ENCODE peak calls at places on chromosomes 16 and 17, in six cellular contexts. S is Peyer's patch, P is tibial artery, C is sigmoid colon, Z is HAP-1, F is aorta. R is an unnamed sample.

GRCh38 chr16:85759136-85759535 is 8.2 kb upstream of the C16orf74 start:
- DNase-seq in P (no peak), F (no peak), S (peak; percentile 76), Z (no peak), C (no peak), R (no peak)

GRCh38 chr16:15790458-15790857 is 66.4 kb downstream of the MYH11 start:
- DNase-seq in Z (no peak), F (peak; percentile 57), C (no peak), S (no peak), P (no peak), R (no peak)

GRCh38 chr17:77499699-77500435 is 359.1 kb downstream of the SEC14L1 start:
- DNase-seq in P (peak; percentile 53), S (peak; percentile 44), Z (no peak), C (peak; percentile 56), F (peak; percentile 65), R (no peak)

GRCh38 chr16:9787717-9788116 is 394.5 kb downstream of the GRIN2A start:
- DNase-seq in F (no peak), C (no peak), S (no peak), Z (no peak), P (no peak), R (no peak)

GRCh38 chr16:46822270-46822669 is 8.7 kb downstream of the C16orf87 start:
- DNase-seq in S (no peak), Z (no peak), C (no peak), P (no peak), F (no peak), R (no peak)

GRCh38 chr16:87723224-87723619 is 42.6 kb downstream of the KLHDC4 start:
- DNase-seq in C (no peak), P (no peak), Z (no peak), F (no peak), S (peak; percentile 74), R (no peak)

GRCh38 chr17:53722407-53722806 is 100.3 kb upstream of the KIF2B start:
- DNase-seq in S (no peak), P (no peak), Z (no peak), F (no peak), C (no peak), R (no peak)

GRCh38 chr17:83195330-83196087 is 116.1 kb downstream of the METRNL start:
- DNase-seq in P (peak; percentile 97), C (peak; percentile 69), F (peak; percentile 93), S (peak; percentile 45), Z (no peak), R (no peak)

GRCh38 chr16:25151996-25152395 is 40.5 kb downstream of the LCMT1 start:
- DNase-seq in S (no peak), P (no peak), F (no peak), Z (no peak), C (no peak), R (no peak)

GRCh38 chr16:34078697-34079096 is 619.3 kb downstream of the TP53TG3F start:
- DNase-seq in Z (no peak), S (no peak), F (no peak), P (no peak), C (no peak), R (no peak)

GRCh38 chr16:20870122-20870521 is 30.0 kb downstream of the DCUN1D3 start:
- DNase-seq in S (no peak), P (no peak), C (no peak), F (no peak), Z (no peak), R (no peak)

GRCh38 chr17:3972281-3972731 is 8.1 kb upstream of the ATP2A3 start:
- DNase-seq in S (peak; percentile 69), F (peak; percentile 64), C (no peak), P (no peak), Z (no peak), R (no peak)

GRCh38 chr16:86921289-86921688 is 342.9 kb downstream of the FOXL1 start:
- DNase-seq in S (no peak), Z (no peak), C (peak; percentile 24), F (no peak), P (no peak), R (no peak)

GRCh38 chr17:7992924-7993323 is 9.5 kb upstream of the GUCY2D start:
- DNase-seq in C (peak; percentile 40), S (no peak), Z (no peak), F (no peak), P (peak; percentile 24), R (no peak)

GRCh38 chr17:4881761-4882555 is 17.4 kb upstream of the C17orf107 start:
- DNase-seq in C (no peak), F (no peak), S (peak; percentile 86), P (no peak), Z (peak; percentile 52), R (peak; percentile 56)

GRCh38 chr16:15647615-15648014 is 2.4 kb upstream of the NDE1 start:
- DNase-seq in C (no peak), Z (no peak), P (no peak), S (peak; percentile 14), F (no peak), R (no peak)

GRCh38 chr17:14211778-14212177 is 24.9 kb downstream of the CDRT15 start:
- DNase-seq in S (peak; percentile 59), F (no peak), C (no peak), P (no peak), Z (no peak), R (peak; percentile 52)

GRCh38 chr16:88874938-88875599 is 8.6 kb upstream of the PABPN1L start:
- DNase-seq in F (no peak), S (no peak), Z (no peak), C (no peak), P (no peak), R (no peak)

GRCh38 chr16:2828876-2829430 is 1.1 kb upstream of the ZG16B start:
- DNase-seq in Z (no peak), P (no peak), C (no peak), S (no peak), F (peak; percentile 64), R (no peak)

GRCh38 chr16:69772560-69773254 is 10.6 kb downstream of the WWP2 start:
- DNase-seq in F (no peak), C (no peak), S (no peak), Z (no peak), P (no peak), R (no peak)

GRCh38 chr17:60685437-60685836 is 7.8 kb downstream of the BCAS3 start:
- DNase-seq in F (no peak), Z (no peak), C (no peak), S (no peak), P (no peak), R (no peak)

GRCh38 chr17:69175812-69176517 is 34.3 kb upstream of the ABCA6 start:
- DNase-seq in Z (no peak), C (no peak), S (no peak), F (no peak), P (no peak), R (no peak)

GRCh38 chr16:85144026-85144915 is 32.0 kb upstream of the CIBAR2 start:
- DNase-seq in S (no peak), Z (no peak), C (no peak), P (no peak), F (no peak), R (no peak)

GRCh38 chr17:83079340-83079747 is at the start of gene METRNL:
- DNase-seq in F (peak; percentile 95), Z (peak; percentile 57), P (peak; percentile 89), S (peak; percentile 90), C (peak; percentile 92), R (peak; percentile 79)

GRCh38 chr17:78242024-78242742 is 10.8 kb downstream of the TMEM235 start:
- DNase-seq in F (no peak), S (peak; percentile 77), Z (no peak), P (no peak), C (no peak), R (no peak)

GRCh38 chr17:18248300-18248731 is 10.2 kb downstream of the FLII start:
- DNase-seq in S (peak; percentile 81), F (no peak), Z (peak; percentile 60), C (peak; percentile 81), P (peak; percentile 79), R (peak; percentile 47)

GRCh38 chr17:50348522-50349240 is 2.8 kb downstream of the XYLT2 start:
- DNase-seq in F (peak; percentile 68), Z (no peak), S (peak; percentile 35), P (no peak), C (peak; percentile 63), R (no peak)
- H3K4me3 ChIP-seq in F (no peak overlapping the region), Z (no peak overlapping the region), S (no peak overlapping the region), P (no peak overlapping the region), C (no peak overlapping the region), R (no peak overlapping the region)

DNA sequence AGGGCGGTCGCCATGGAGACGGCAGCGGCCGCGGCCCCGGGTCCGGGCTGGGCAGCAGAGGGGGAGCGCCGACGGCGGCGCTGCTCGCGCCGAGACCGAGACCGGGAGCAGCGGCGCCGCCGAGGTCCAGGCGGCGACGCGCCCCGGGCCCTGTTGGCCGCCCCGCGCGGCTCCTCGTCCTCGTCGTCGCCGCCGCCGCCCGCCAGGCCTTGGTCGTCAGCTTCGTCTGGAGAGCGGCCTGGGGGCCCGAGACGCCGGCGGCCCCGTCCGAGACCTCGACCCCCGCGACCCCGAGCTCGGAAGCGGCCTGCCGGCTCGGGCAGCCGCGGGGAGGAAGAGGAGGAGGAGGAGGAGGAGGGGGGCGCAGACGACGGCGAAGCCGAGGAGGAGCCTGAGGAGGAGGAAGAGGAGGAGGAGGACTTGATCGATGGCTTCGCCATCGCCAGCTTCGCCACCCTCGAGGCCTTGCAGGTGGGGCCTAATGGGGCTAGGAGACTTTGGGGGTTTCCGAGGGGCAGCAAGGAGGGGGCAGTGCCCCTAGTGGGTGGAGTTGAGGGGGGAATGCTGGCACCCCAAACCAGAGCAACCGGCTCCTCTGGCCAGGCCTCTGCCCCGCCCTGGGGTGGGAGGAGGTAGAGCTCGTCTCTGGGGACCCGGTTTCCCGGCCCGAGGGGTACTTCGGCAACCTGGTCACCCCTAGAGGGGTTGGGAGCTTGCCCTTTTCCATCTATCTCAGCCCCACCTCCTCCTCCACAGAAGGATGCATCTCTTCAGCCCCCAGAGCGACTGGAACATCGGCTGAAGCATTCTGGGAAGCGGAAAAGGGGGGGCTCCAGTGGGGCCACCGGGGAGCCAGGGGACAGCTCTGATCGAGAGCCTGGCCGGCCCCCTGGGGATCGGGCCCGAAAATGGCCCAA is 1.5 kb downstream of the FBRS start:
- DNase-seq in C (peak; percentile 78), P (no peak), Z (no peak), F (peak; percentile 80), S (peak; percentile 70), R (peak; percentile 26)
- H3K27me3 ChIP-seq in C (no peaks in the 10 kb centered on the region), P (no peaks in the 10 kb centered on the region), Z (no peaks in the 10 kb centered on the region), F (no peaks in the 10 kb centered on the region), S (no peaks in the 10 kb centered on the region), R (no peaks in the 10 kb centered on the region)

GRCh38 chr17:32873114-32873513 is 3.8 kb downstream of the MYO1D start:
- DNase-seq in S (no peak), F (no peak), P (no peak), Z (no peak), C (no peak), R (no peak)

GRCh38 chr17:32876414-32877163 is at the start of gene MYO1D:
- DNase-seq in S (peak; percentile 89), Z (no peak), C (peak; percentile 74), F (peak; percentile 88), P (peak; percentile 84), R (peak; percentile 82)

GRCh38 chr17:32875904-32876413 is 965 bp downstream of the MYO1D start:
- DNase-seq in S (no peak), P (no peak), Z (no peak), F (no peak), C (no peak), R (no peak)

GRCh38 chr17:32877164-32877764 is 340 bp upstream of the MYO1D start:
- DNase-seq in S (peak; percentile 97), C (peak; percentile 94), F (peak; percentile 97), Z (peak; percentile 78), P (peak; percentile 96), R (peak; percentile 95)

GRCh38 chr17:32875230-32875903 is 1.6 kb downstream of the MYO1D start:
- DNase-seq in Z (no peak), S (no peak), F (no peak), C (no peak), P (no peak), R (no peak)
- H3K9me3 ChIP-seq in Z (no peaks in the 10 kb centered on the region), S (no peaks in the 10 kb centered on the region), F (no peaks in the 10 kb centered on the region), C (no peaks in the 10 kb centered on the region), P (no peaks in the 10 kb centered on the region), R (no peaks in the 10 kb centered on the region)

GRCh38 chr16:57371494-57372371 is 557 bp upstream of the CX3CL1 start:
- DNase-seq in S (no peak), F (peak; percentile 92), Z (no peak), P (no peak), C (no peak), R (no peak)
- H3K4me3 ChIP-seq in S (no peak overlapping the region), F (no peak overlapping the region), Z (no peak overlapping the region), P (peak overlapping the region; percentile 78), C (peak overlapping the region; percentile 65), R (no peak overlapping the region)

R was measured in naive thymus-derived CD4-positive, alpha-beta T cell.